ENCODE peak calls at places on chromosomes 3 and 15, in seven cellular contexts. P, I, V, O, E, H and Q are unnamed samples.

GRCh38 chr3:156211583-156211982 is 91.2 kb downstream of the KCNAB1 start:
- DNase-seq in V (peak; percentile 68), P (no peak), O (no peak), E (no peak), H (no peak), I (no peak), Q (no peak)

GRCh38 chr3:98980915-98981596 is 79.6 kb upstream of the DCBLD2 start:
- DNase-seq in E (no peak), I (no peak), H (no peak), P (no peak), O (no peak), V (peak; percentile 91), Q (no peak)

GRCh38 chr3:127612966-127613365 is 14.8 kb downstream of the MCM2 start:
- DNase-seq in O (no peak), V (no peak), H (no peak), P (no peak), E (no peak), I (no peak), Q (no peak)

GRCh38 chr3:30676424-30677346 is 70.3 kb downstream of the TGFBR2 start:
- DNase-seq in H (no peak), I (no peak), V (no peak), E (no peak), O (no peak), P (no peak), Q (no peak)

GRCh38 chr3:102356506-102356905 is 78.3 kb upstream of the ZPLD1 start:
- DNase-seq in I (no peak), E (no peak), O (no peak), P (no peak), H (no peak), V (no peak), Q (no peak)

GRCh38 chr15:86317379-86317745 is 237.7 kb downstream of the AGBL1 start:
- DNase-seq in E (no peak), P (no peak), V (no peak), H (no peak), I (no peak), O (peak; percentile 54), Q (no peak)

GRCh38 chr3:58177747-58178527 is 32.8 kb downstream of the DNASE1L3 start:
- DNase-seq in I (peak; percentile 99), H (peak; percentile 69), E (peak; percentile 95), P (peak; percentile 94), O (peak; percentile 94), V (peak; percentile 69), Q (peak; percentile 97)

GRCh38 chr3:42345811-42346210 is 64.6 kb downstream of the LYZL4 start:
- DNase-seq in O (no peak), H (no peak), I (no peak), P (no peak), V (no peak), E (no peak), Q (no peak)

GRCh38 chr15:32730677-32731654 is 13.2 kb downstream of the GREM1 start:
- DNase-seq in P (peak; percentile 89), O (no peak), I (peak; percentile 85), H (no peak), V (no peak), E (peak; percentile 12), Q (no peak)

GRCh38 chr3:12977117-12977808 is 96.0 kb downstream of the IQSEC1 start:
- DNase-seq in V (no peak), P (no peak), H (no peak), I (no peak), E (no peak), O (no peak), Q (no peak)

GRCh38 chr3:151156618-151157216 is 46.3 kb downstream of the GPR171 start:
- DNase-seq in H (peak; percentile 62), P (no peak), V (peak; percentile 61), E (no peak), O (peak; percentile 26), I (no peak), Q (no peak)

GRCh38 chr15:101044625-101045235 is 125.6 kb downstream of the LRRK1 start:
- DNase-seq in O (no peak), V (no peak), H (no peak), P (peak; percentile 4), E (no peak), I (peak; percentile 33), Q (peak; percentile 80)

GRCh38 chr3:42655331-42655888 is 1.9 kb downstream of the ZBTB47 start:
- DNase-seq in P (no peak), O (no peak), I (peak; percentile 61), V (no peak), E (peak; percentile 71), H (no peak), Q (no peak)

GRCh38 chr3:170835346-170835745 is 34.6 kb downstream of the RPL22L1 start:
- DNase-seq in I (no peak), P (no peak), O (no peak), V (no peak), H (no peak), E (no peak), Q (no peak)

GRCh38 chr3:126655887-126656286 is 963 bp upstream of the TXNRD3 start:
- DNase-seq in P (no peak), H (no peak), I (no peak), V (no peak), O (no peak), E (no peak), Q (peak; percentile 90)

GRCh38 chr15:94231728-94232086 is 346 bp downstream of the MCTP2 start:
- DNase-seq in E (no peak), V (no peak), H (no peak), P (peak; percentile 49), I (no peak), O (no peak), Q (no peak)

GRCh38 chr15:72991026-72991425 is 61.2 kb upstream of the NEO1 start:
- DNase-seq in V (peak; percentile 40), H (no peak), I (no peak), O (no peak), P (no peak), E (no peak), Q (no peak)

GRCh38 chr3:189937302-189938255 is 183.1 kb downstream of the P3H2 start:
- DNase-seq in E (no peak), I (no peak), P (no peak), V (peak; percentile 92), H (peak; percentile 38), O (no peak), Q (no peak)

GRCh38 chr3:53483821-53484220 is 10.6 kb upstream of the CACNA1D start:
- DNase-seq in E (no peak), P (no peak), V (no peak), H (no peak), O (no peak), I (no peak), Q (no peak)

GRCh38 chr3:196274585-196274984 is 12.9 kb downstream of the PCYT1A start:
- DNase-seq in H (no peak), V (peak; percentile 19), E (no peak), I (no peak), O (no peak), P (no peak), Q (no peak)

GRCh38 chr3:24340161-24340560 is 154.5 kb downstream of the THRB start:
- DNase-seq in H (no peak), P (no peak), O (no peak), E (no peak), I (no peak), V (no peak), Q (no peak)

GRCh38 chr3:49667701-49668413 is 6.3 kb upstream of the APEH start:
- DNase-seq in V (no peak), P (no peak), I (no peak), H (no peak), O (no peak), E (no peak), Q (no peak)
- TF ChIP-seq POLR2A in V (no peak), P (no peak), I (no peak), H (no peak), O (no peak), E (no peak), Q (no peak)

GRCh38 chr3:8311321-8311720 is 190.3 kb upstream of the LMCD1 start:
- DNase-seq in V (no peak), H (no peak), E (no peak), O (no peak), I (no peak), P (no peak), Q (no peak)
- H3K4me1 ChIP-seq in V (no peaks in the 10 kb centered on the region), H (no peaks in the 10 kb centered on the region), E (no peaks in the 10 kb centered on the region), O (no peaks in the 10 kb centered on the region), I (no peaks in the 10 kb centered on the region), P (no peaks in the 10 kb centered on the region), Q (no peaks in the 10 kb centered on the region)

DNA sequence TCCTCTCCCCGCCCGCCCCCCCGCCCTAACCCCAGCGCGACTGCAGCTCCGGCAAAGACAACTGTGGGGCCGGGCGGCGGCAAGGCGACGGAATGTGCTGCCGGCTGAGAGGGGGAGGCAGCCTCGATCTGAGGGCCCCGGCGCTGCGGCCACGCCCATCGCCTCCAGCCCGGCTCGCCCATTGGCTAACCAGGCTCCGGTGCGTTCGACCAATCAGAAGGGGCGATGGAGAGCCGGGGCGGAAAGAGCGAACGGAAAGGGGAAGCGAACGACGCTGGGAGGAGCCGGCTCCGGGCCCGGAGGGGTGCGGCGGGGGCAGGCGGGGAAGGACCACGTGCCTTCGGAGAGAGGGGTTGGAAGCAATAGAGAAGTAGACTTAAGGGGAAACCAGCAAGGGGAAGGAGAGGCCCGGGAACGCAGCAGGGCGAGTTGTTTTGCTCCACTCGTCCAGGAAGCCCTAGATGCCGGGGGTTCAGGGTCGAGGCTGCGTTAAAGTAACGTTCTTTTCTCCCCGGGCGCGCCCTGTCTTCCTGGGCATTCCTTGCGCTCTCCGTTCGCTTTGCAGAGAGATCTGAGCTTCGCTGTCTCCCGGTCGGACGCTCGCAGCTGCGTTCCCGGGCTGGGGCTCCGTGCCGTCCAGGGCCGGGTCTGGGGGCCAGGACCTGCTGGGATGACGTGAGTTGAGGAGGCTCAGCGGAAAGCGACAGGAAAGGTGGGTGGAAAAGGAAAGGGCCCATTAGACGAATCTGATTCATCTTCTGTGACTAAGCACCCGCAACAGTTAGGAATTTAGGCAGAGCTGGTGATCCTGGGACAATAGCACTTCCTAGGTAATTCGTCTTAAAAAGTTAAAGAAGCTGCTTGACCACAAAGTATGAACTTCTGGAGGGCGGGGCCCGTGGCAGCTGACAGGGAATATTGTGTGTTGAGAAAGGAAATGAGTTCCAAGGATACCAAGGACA is at the start of gene KPNA4:
- DNase-seq in E (peak; percentile 97), O (peak; percentile 95), V (peak; percentile 96), H (peak; percentile 94), P (peak; percentile 98), I (peak; percentile 95), Q (peak; percentile 99)
- TF ChIP-seq POLR2A in E (peak; percentile 46), O (peak; percentile 42), V (peak; percentile 93), H (peak; percentile 63), P (peak; percentile 80), I (peak; percentile 84), Q (peak; percentile 62)

DNA sequence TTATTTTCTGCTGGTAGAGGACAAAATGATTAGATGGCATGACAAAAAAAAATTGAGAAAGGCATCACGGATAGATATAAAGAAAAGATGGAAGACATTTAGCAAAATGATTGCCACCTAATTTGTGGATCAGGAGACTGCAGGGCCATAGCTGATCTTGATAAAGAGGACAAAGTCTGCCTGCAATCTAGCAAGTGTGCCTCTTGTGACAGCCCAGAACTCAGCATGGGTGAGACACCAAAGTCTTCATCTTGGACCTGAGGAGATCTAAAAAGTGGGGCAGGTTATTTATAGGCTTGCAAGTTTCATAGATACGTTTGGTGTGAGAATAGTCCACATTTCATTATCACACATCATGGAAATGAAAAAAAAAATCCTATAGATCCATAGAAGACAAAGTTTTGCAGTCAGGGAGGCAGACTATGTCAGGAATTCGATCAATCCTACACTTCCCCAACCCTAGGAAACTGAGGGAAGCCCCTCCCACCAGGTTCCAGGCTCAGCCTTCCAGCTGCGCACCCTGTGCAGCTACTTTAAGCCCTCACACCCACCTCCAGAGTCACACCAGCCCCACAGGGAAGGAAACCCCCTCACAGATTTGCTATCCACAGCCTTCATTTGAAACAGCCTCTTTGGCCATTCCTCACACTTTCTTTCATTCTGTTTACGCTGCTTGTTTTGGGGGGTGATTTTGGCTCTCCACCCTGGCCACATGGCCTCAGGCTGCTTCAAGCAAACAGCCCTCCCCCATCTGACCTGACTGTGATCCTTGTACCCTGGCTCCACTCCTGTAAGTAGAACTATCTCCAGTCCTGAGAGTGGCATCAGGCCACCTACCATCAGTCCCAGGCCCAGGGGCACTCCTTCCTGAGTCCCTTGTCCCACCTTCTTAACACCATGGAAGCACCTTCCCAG is 28.1 kb upstream of the KLHL6 start:
- DNase-seq in O (no peak), V (no peak), E (peak; percentile 50), H (no peak), I (no peak), P (no peak), Q (no peak)
- H3K4me1 ChIP-seq in O (no peaks in the 10 kb centered on the region), V (peaks cover 8% of the 10 kb centered on the region), E (peaks cover 41% of the 10 kb centered on the region), H (no peaks in the 10 kb centered on the region), I (peaks cover 4% of the 10 kb centered on the region), P (peaks cover 16% of the 10 kb centered on the region), Q (peaks cover 51% of the 10 kb centered on the region)